ENCODE peak calls at places on chromosomes 5 and 9, in ten cellular contexts. O, K, X, V, N, L, M, J, R and A are unnamed samples.

GRCh38 chr5:83323557-83323956 is 148.0 kb upstream of the VCAN start:
- DNase-seq in R (no peak), X (no peak), J (no peak), V (no peak), M (no peak), N (no peak), O (no peak), L (no peak), K (no peak), A (no peak)

GRCh38 chr5:120624021-120624563 is 160.0 kb downstream of the PRR16 start:
- DNase-seq in L (no peak), O (no peak), R (no peak), K (peak), V (no peak), J (peak), N (peak), X (no peak), M (no peak), A (peak)

GRCh38 chr5:4576161-4576748 is 563.9 kb upstream of the ADAMTS16 start:
- DNase-seq in N (no peak), J (no peak), L (no peak), M (no peak), X (no peak), O (no peak), K (peak), R (no peak), V (no peak), A (peak)

GRCh38 chr9:116166713-116167112 is 13.1 kb downstream of the PAPPA start:
- DNase-seq in K (no peak), M (no peak), L (no peak), R (no peak), X (no peak), J (peak), N (no peak), O (no peak), V (no peak), A (no peak)

GRCh38 chr9:98365227-98365669 is 109.8 kb upstream of the TBC1D2 start:
- DNase-seq in X (no peak), O (no peak), V (peak), J (peak), L (no peak), R (no peak), M (no peak), N (peak), K (peak), A (peak)

GRCh38 chr9:19665146-19665863 is 123.5 kb downstream of the SLC24A2 start:
- DNase-seq in R (no peak), V (no peak), M (no peak), N (no peak), K (no peak), L (no peak), J (no peak), O (no peak), X (no peak), A (no peak)

GRCh38 chr5:144139586-144139985 is 30.9 kb downstream of the YIPF5 start:
- DNase-seq in L (no peak), O (no peak), V (no peak), K (no peak), X (no peak), J (no peak), M (no peak), N (peak), R (no peak), A (peak)

GRCh38 chr5:142974449-142974848 is 204.3 kb downstream of the ARHGAP26 start:
- DNase-seq in K (no peak), R (no peak), O (no peak), V (no peak), N (no peak), J (no peak), M (no peak), X (no peak), L (no peak), A (peak)

GRCh38 chr5:150017606-150018005 is 17.1 kb downstream of the HMGXB3 start:
- DNase-seq in J (peak), X (no peak), R (no peak), K (peak), O (no peak), L (no peak), M (no peak), V (no peak), N (peak), A (no peak)

GRCh38 chr5:39420482-39421145 is 4.2 kb downstream of the DAB2 start:
- DNase-seq in L (peak), R (peak), J (peak), O (no peak), K (no peak), X (peak), V (no peak), N (peak), M (peak), A (peak)
- H3K4me3 ChIP-seq in L (peak), R (peak), J (no peak), O (no peak), K (no peak), X (peak), V (no peak), N (peak), M (peak), A (peak)

GRCh38 chr5:6202615-6203365 is 175.6 kb downstream of the MED10 start:
- DNase-seq in R (no peak), J (peak), O (no peak), X (no peak), V (peak), N (no peak), K (no peak), L (no peak), M (no peak), A (no peak)
- TF ChIP-seq CTCF in R (no peak), J (peak), O (no peak), X (peak), V (peak), N (no peak), K (no peak), L (no peak), M (no peak), A (no peak)

DNA sequence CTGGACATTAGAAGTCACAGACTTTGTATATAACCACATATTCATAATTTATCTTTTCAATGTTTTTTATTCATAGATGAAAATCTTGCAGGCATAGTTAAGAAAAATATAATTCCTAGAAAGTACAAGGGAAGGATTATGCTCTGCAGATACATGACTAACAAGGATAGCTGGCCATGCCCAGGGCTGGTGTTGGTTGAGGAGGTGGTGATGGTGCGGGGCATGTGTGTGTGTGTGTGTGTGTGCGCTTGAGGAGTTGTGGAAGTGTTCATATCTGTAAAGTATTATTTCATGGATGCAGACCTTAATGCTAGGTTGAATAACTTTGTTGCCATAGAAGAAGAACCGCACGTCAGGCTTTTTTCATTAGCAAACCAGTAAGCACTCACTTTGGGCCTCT is 1.3 kb downstream of the S1PR3 start:
- DNase-seq in M (no peak), X (no peak), L (no peak), V (no peak), N (peak), K (no peak), J (no peak), R (no peak), O (no peak), A (no peak)
- H3K4me3 ChIP-seq in M (peak), X (peak), L (peak), V (no peak), N (peak), K (no peak), J (peak), R (peak), O (peak), A (peak)

DNA sequence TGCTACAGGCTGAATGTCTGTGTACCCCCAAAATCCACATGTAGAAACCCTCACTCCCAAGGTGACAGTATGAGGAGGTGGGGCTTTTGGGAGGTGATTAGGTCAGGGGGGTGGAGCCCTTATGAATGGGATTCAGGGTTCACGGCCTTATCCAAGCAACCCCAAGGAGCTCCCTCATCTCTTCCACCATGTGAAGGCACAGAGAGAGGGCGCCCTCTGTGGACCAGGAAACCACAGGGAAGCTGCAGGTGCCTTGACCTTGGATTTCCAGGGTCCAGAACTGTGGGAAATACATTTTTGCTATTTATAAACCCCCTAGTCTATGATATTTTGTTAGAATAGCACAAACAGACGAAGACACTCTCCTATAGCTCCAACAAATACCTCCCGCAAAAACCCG is 53.6 kb upstream of the IRX2 start:
- DNase-seq in O (no peak), N (no peak), J (peak), M (peak), X (no peak), V (no peak), K (peak), L (no peak), R (no peak), A (no peak)
- TF ChIP-seq CTCF in O (no peak), N (no peak), J (peak), M (peak), X (no peak), V (peak), K (peak), L (no peak), R (no peak), A (no peak)

DNA sequence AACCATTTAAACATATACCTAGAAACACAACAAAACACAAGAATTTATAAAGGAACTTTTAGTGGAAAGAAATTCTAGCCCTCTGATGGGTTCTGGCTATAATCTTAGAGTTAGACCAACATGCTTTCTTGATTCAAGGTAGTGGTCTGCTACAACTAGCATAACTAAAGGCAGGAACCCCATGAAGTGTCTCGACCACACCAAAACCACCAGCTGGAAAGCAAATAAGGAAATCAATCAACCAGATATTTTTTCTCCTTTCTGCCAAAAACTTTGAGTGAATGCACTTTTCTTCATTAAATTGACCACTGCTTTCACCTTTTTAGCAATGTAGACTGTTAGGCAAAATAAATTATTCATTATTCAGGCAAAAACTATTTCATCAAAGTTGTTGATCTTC is 346.4 kb downstream of the EBF1 start:
- DNase-seq in J (no peak), R (no peak), L (no peak), M (no peak), X (no peak), V (no peak), O (no peak), K (no peak), N (no peak), A (no peak)
- H3K4me3 ChIP-seq in J (no peak), R (no peak), L (no peak), M (no peak), X (no peak), V (no peak), O (no peak), K (no peak), N (no peak), A (no peak)